ENCODE peak calls at places on chromosomes 7 and 10, in five cellular contexts. One of them, this sample, is unnamed.

GRCh38 chr10:124595143-124595883 is 133.7 kb downstream of the LHPP start:
- DNase-seq in CD14-positive monocyte: no peak
- DNase-seq in ELR: no peak
- DNase-seq in AG09309: no peak
- DNase-seq in endothelial cell: no peak
- DNase-seq in this sample: no peak

GRCh38 chr10:114550756-114551290 is 107.3 kb downstream of the ABLIM1 start:
- DNase-seq in AG09309: peak; percentile 4
- DNase-seq in CD14-positive monocyte: no peak
- DNase-seq in ELR: peak; percentile 73
- DNase-seq in endothelial cell: no peak
- DNase-seq in this sample: peak; percentile 36

GRCh38 chr10:50992356-50992866 is 81.9 kb upstream of the PRKG1 start:
- DNase-seq in ELR: no peak
- DNase-seq in AG09309: no peak
- DNase-seq in CD14-positive monocyte: no peak
- DNase-seq in endothelial cell: peak; percentile 13
- DNase-seq in this sample: no peak

GRCh38 chr10:77906863-77907861 is 19.4 kb downstream of the DLG5 start:
- DNase-seq in endothelial cell: no peak
- DNase-seq in AG09309: no peak
- DNase-seq in CD14-positive monocyte: no peak
- DNase-seq in ELR: no peak
- DNase-seq in this sample: no peak

GRCh38 chr10:103763374-103764202 is 91.8 kb downstream of the SH3PXD2A start:
- DNase-seq in CD14-positive monocyte: peak; percentile 57
- DNase-seq in AG09309: no peak
- DNase-seq in ELR: peak; percentile 82
- DNase-seq in endothelial cell: no peak
- DNase-seq in this sample: peak; percentile 12

GRCh38 chr10:124641282-124642075 is 102.7 kb downstream of the FAM53B start:
- DNase-seq in CD14-positive monocyte: peak; percentile 83
- DNase-seq in AG09309: peak; percentile 18
- DNase-seq in ELR: peak; percentile 15
- DNase-seq in endothelial cell: no peak
- DNase-seq in this sample: peak; percentile 80

GRCh38 chr10:120455004-120455403 is 2.0 kb upstream of the PLPP4 start:
- DNase-seq in ELR: peak; percentile 79
- DNase-seq in endothelial cell: no peak
- DNase-seq in AG09309: no peak
- DNase-seq in CD14-positive monocyte: no peak
- DNase-seq in this sample: no peak

GRCh38 chr10:106438386-106438785 is 726.1 kb downstream of the SORCS1 start:
- DNase-seq in AG09309: no peak
- DNase-seq in ELR: no peak
- DNase-seq in endothelial cell: no peak
- DNase-seq in CD14-positive monocyte: no peak
- DNase-seq in this sample: no peak

GRCh38 chr7:45446195-45446944 is 127.8 kb upstream of the ADCY1 start:
- DNase-seq in ELR: peak; percentile 58
- DNase-seq in AG09309: no peak
- DNase-seq in CD14-positive monocyte: no peak
- DNase-seq in endothelial cell: no peak
- DNase-seq in this sample: no peak

GRCh38 chr7:57199252-57199651 is 67.0 kb upstream of the ZNF479 start:
- DNase-seq in endothelial cell: no peak
- DNase-seq in ELR: no peak
- DNase-seq in AG09309: no peak
- DNase-seq in CD14-positive monocyte: no peak
- DNase-seq in this sample: no peak

GRCh38 chr10:16819026-16819425 is 1.8 kb upstream of the RSU1 start:
- DNase-seq in AG09309: no peak
- DNase-seq in endothelial cell: no peak
- DNase-seq in ELR: no peak
- DNase-seq in CD14-positive monocyte: no peak
- DNase-seq in this sample: no peak

GRCh38 chr7:158617737-158618128 is 30.1 kb upstream of the PTPRN2 start:
- DNase-seq in AG09309: no peak
- DNase-seq in CD14-positive monocyte: no peak
- DNase-seq in endothelial cell: no peak
- DNase-seq in ELR: no peak
- DNase-seq in this sample: no peak

GRCh38 chr7:36308031-36308430 is 81.6 kb upstream of the ANLN start:
- DNase-seq in endothelial cell: no peak
- DNase-seq in CD14-positive monocyte: no peak
- DNase-seq in AG09309: no peak
- DNase-seq in ELR: no peak
- DNase-seq in this sample: no peak

GRCh38 chr7:67636363-67637355 is 640.0 kb downstream of the TYW1 start:
- DNase-seq in CD14-positive monocyte: no peak
- DNase-seq in AG09309: no peak
- DNase-seq in endothelial cell: no peak
- DNase-seq in ELR: no peak
- DNase-seq in this sample: no peak

GRCh38 chr10:122544493-122544892 is 16.1 kb upstream of the DMBT1 start:
- DNase-seq in AG09309: no peak
- DNase-seq in CD14-positive monocyte: peak; percentile 63
- DNase-seq in endothelial cell: no peak
- DNase-seq in ELR: no peak
- DNase-seq in this sample: peak; percentile 14

GRCh38 chr7:123580406-123581161 is 21.0 kb upstream of the ASB15 start:
- DNase-seq in CD14-positive monocyte: no peak
- DNase-seq in endothelial cell: no peak
- DNase-seq in AG09309: peak; percentile 13
- DNase-seq in ELR: peak; percentile 65
- DNase-seq in this sample: no peak